ENCODE peak calls at places on chromosomes 6 and 20, in eight cellular contexts. One of them, this sample, is unnamed.

GRCh38 chr6:167827588-167828324 is 1.0 kb downstream of the AFDN start:
- DNase-seq in aorta: peak; percentile 83
- DNase-seq in M059J: peak; percentile 68
- DNase-seq in stimulated activated CD4-positive, alpha-beta T cell treated with anti-CD3 and anti-CD28 coated beads, Interleukin-2, amount 100 ng/mL, for 48 hours: no peak
- DNase-seq in NCI-H1694 treated with DMSO at 0.1 percent for 48 hours: peak; percentile 20
- DNase-seq in NCI-H1105: peak; percentile 61
- DNase-seq in putamen: peak; percentile 28
- DNase-seq in activated naive CD8-positive, alpha-beta T cell treated with anti-CD3 and anti-CD28 coated beads, Interleukin-2, amount 50 U/mL, for 16 hours: no peak
- DNase-seq in this sample: no peak

GRCh38 chr6:19692506-19693298 is 144.5 kb upstream of the ID4 start:
- DNase-seq in NCI-H1694 treated with DMSO at 0.1 percent for 48 hours: peak; percentile 4
- DNase-seq in NCI-H1105: no peak
- DNase-seq in stimulated activated CD4-positive, alpha-beta T cell treated with anti-CD3 and anti-CD28 coated beads, Interleukin-2, amount 100 ng/mL, for 48 hours: no peak
- DNase-seq in putamen: peak; percentile 58
- DNase-seq in M059J: no peak
- DNase-seq in aorta: no peak
- DNase-seq in activated naive CD8-positive, alpha-beta T cell treated with anti-CD3 and anti-CD28 coated beads, Interleukin-2, amount 50 U/mL, for 16 hours: no peak
- DNase-seq in this sample: no peak

GRCh38 chr6:109527989-109528388 is 45.0 kb upstream of the ZBTB24 start:
- DNase-seq in activated naive CD8-positive, alpha-beta T cell treated with anti-CD3 and anti-CD28 coated beads, Interleukin-2, amount 50 U/mL, for 16 hours: no peak
- DNase-seq in putamen: no peak
- DNase-seq in M059J: peak; percentile 30
- DNase-seq in NCI-H1105: no peak
- DNase-seq in NCI-H1694 treated with DMSO at 0.1 percent for 48 hours: no peak
- DNase-seq in stimulated activated CD4-positive, alpha-beta T cell treated with anti-CD3 and anti-CD28 coated beads, Interleukin-2, amount 100 ng/mL, for 48 hours: no peak
- DNase-seq in aorta: no peak
- DNase-seq in this sample: no peak

GRCh38 chr6:116461563-116462507 is 660 bp downstream of the CALHM6 start:
- DNase-seq in M059J: peak; percentile 66
- DNase-seq in NCI-H1105: no peak
- DNase-seq in stimulated activated CD4-positive, alpha-beta T cell treated with anti-CD3 and anti-CD28 coated beads, Interleukin-2, amount 100 ng/mL, for 48 hours: peak; percentile 15
- DNase-seq in activated naive CD8-positive, alpha-beta T cell treated with anti-CD3 and anti-CD28 coated beads, Interleukin-2, amount 50 U/mL, for 16 hours: no peak
- DNase-seq in putamen: peak; percentile 32
- DNase-seq in NCI-H1694 treated with DMSO at 0.1 percent for 48 hours: no peak
- DNase-seq in aorta: peak; percentile 85
- DNase-seq in this sample: no peak

GRCh38 chr6:31834704-31835375 is 7.3 kb downstream of the HSPA1B start:
- DNase-seq in stimulated activated CD4-positive, alpha-beta T cell treated with anti-CD3 and anti-CD28 coated beads, Interleukin-2, amount 100 ng/mL, for 48 hours: peak; percentile 76
- DNase-seq in aorta: peak; percentile 89
- DNase-seq in NCI-H1105: peak; percentile 79
- DNase-seq in activated naive CD8-positive, alpha-beta T cell treated with anti-CD3 and anti-CD28 coated beads, Interleukin-2, amount 50 U/mL, for 16 hours: peak; percentile 62
- DNase-seq in M059J: peak; percentile 60
- DNase-seq in putamen: peak; percentile 90
- DNase-seq in NCI-H1694 treated with DMSO at 0.1 percent for 48 hours: peak; percentile 64
- DNase-seq in this sample: peak; percentile 63

GRCh38 chr20:41654292-41654691 is 36.1 kb upstream of the CHD6 start:
- DNase-seq in putamen: no peak
- DNase-seq in stimulated activated CD4-positive, alpha-beta T cell treated with anti-CD3 and anti-CD28 coated beads, Interleukin-2, amount 100 ng/mL, for 48 hours: no peak
- DNase-seq in M059J: no peak
- DNase-seq in NCI-H1694 treated with DMSO at 0.1 percent for 48 hours: no peak
- DNase-seq in aorta: no peak
- DNase-seq in NCI-H1105: peak; percentile 95
- DNase-seq in activated naive CD8-positive, alpha-beta T cell treated with anti-CD3 and anti-CD28 coated beads, Interleukin-2, amount 50 U/mL, for 16 hours: no peak
- DNase-seq in this sample: no peak

GRCh38 chr6:128069180-128069579 is 168.3 kb upstream of the THEMIS start:
- DNase-seq in aorta: no peak
- DNase-seq in NCI-H1105: no peak
- DNase-seq in activated naive CD8-positive, alpha-beta T cell treated with anti-CD3 and anti-CD28 coated beads, Interleukin-2, amount 50 U/mL, for 16 hours: no peak
- DNase-seq in NCI-H1694 treated with DMSO at 0.1 percent for 48 hours: peak; percentile 2
- DNase-seq in stimulated activated CD4-positive, alpha-beta T cell treated with anti-CD3 and anti-CD28 coated beads, Interleukin-2, amount 100 ng/mL, for 48 hours: no peak
- DNase-seq in M059J: peak; percentile 14
- DNase-seq in putamen: no peak
- DNase-seq in this sample: no peak

GRCh38 chr20:9699181-9699580 is 139.7 kb downstream of the PAK5 start:
- DNase-seq in M059J: peak; percentile 51
- DNase-seq in stimulated activated CD4-positive, alpha-beta T cell treated with anti-CD3 and anti-CD28 coated beads, Interleukin-2, amount 100 ng/mL, for 48 hours: no peak
- DNase-seq in putamen: no peak
- DNase-seq in activated naive CD8-positive, alpha-beta T cell treated with anti-CD3 and anti-CD28 coated beads, Interleukin-2, amount 50 U/mL, for 16 hours: no peak
- DNase-seq in aorta: no peak
- DNase-seq in NCI-H1105: no peak
- DNase-seq in NCI-H1694 treated with DMSO at 0.1 percent for 48 hours: no peak
- DNase-seq in this sample: no peak